ENCODE peak calls at places on chromosomes 3 and 15, in six cellular contexts. D is stimulated activated CD4-positive, alpha-beta T cell treated with anti-CD3 and anti-CD28 coated beads, Interleukin-1b, Interleukin-23, amount 100 ng/mL, for 4 hours; P is NCI-H524 treated with DMSO at 0.1 percent for 48 hours; G is hypothalamus; O is substantia nigra; V is stimulated activated CD8-positive, alpha-beta memory T cell treated with anti-CD3 and anti-CD28 coated beads, Interleukin-4, amount 100 ng/mL, for 4 hours. S is an unnamed sample.

GRCh38 chr15:27479232-27480140 is 508.5 kb downstream of the GABRG3 start:
- DNase-seq in D (no peak), P (no peak), G (no peak), O (no peak), V (no peak), S (peak)

GRCh38 chr3:173395073-173395411 is 2.5 kb upstream of the NLGN1 start:
- DNase-seq in D (no peak), P (peak), G (no peak), O (no peak), V (no peak), S (no peak)

GRCh38 chr3:186318135-186318534 is 43.9 kb downstream of the DGKG start:
- DNase-seq in D (no peak), P (no peak), G (no peak), O (no peak), V (no peak), S (no peak)

GRCh38 chr15:59371458-59372351 is 966 bp downstream of the MYO1E start:
- DNase-seq in D (no peak), P (no peak), G (no peak), O (no peak), V (no peak), S (peak)

GRCh38 chr3:96756516-96756915 is 57.9 kb upstream of the EPHA6 start:
- DNase-seq in D (no peak), P (no peak), G (no peak), O (no peak), V (no peak), S (no peak)

GRCh38 chr15:42012241-42012640 is 8.6 kb downstream of the PLA2G4E start:
- DNase-seq in D (no peak), P (no peak), G (no peak), O (no peak), V (no peak), S (no peak)

GRCh38 chr3:9746330-9746729 is 3.4 kb upstream of the OGG1 start:
- DNase-seq in D (no peak), P (no peak), G (no peak), O (no peak), V (no peak), S (no peak)

GRCh38 chr3:177537612-177538011 is 340.3 kb upstream of the TBL1XR1 start:
- DNase-seq in D (no peak), P (no peak), G (no peak), O (no peak), V (no peak), S (no peak)

GRCh38 chr15:67091073-67091965 is 25.9 kb downstream of the SMAD3 start:
- DNase-seq in D (no peak), P (no peak), G (no peak), O (no peak), V (peak), S (no peak)

GRCh38 chr3:31462050-31462569 is 70.6 kb upstream of the STT3B start:
- DNase-seq in D (peak), P (no peak), G (no peak), O (no peak), V (no peak), S (no peak)

GRCh38 chr3:177211503-177212277 is 14.4 kb upstream of the TBL1XR1 start:
- DNase-seq in D (no peak), P (no peak), G (no peak), O (no peak), V (no peak), S (no peak)

GRCh38 chr15:59828262-59828661 is 139.1 kb upstream of the BNIP2 start:
- DNase-seq in D (no peak), P (no peak), G (no peak), O (no peak), V (no peak), S (no peak)

GRCh38 chr15:72790302-72790955 is 6.9 kb upstream of the ADPGK start:
- DNase-seq in D (no peak), P (no peak), G (no peak), O (no peak), V (no peak), S (no peak)

GRCh38 chr3:12336099-12336498 is 47.2 kb downstream of the PPARG start:
- DNase-seq in D (no peak), P (no peak), G (no peak), O (no peak), V (no peak), S (no peak)

GRCh38 chr3:5188419-5189405 is 1.2 kb downstream of the EDEM1 start:
- DNase-seq in D (peak), P (no peak), G (no peak), O (no peak), V (peak), S (no peak)